ENCODE peak calls at places on chromosomes 16 and 17, in seven cellular contexts. One of them, this sample, is unnamed. For H3K4me1, the result is how much of the 10 kb centered on the place peaks cover.

GRCh38 chr16:50359626-50360025 is 9.2 kb downstream of the BRD7 start:
- DNase-seq in K562: no peak
- DNase-seq in GM12878: no peak
- DNase-seq in SK-N-SH: no peak
- DNase-seq in H1: no peak
- DNase-seq in HepG2: no peak
- DNase-seq in HCT116: no peak
- DNase-seq in this sample: no peak

GRCh38 chr17:1241904-1242303 is 28.3 kb upstream of the BHLHA9 start:
- DNase-seq in SK-N-SH: peak
- DNase-seq in K562: no peak
- DNase-seq in GM12878: no peak
- DNase-seq in HCT116: no peak
- DNase-seq in HepG2: no peak
- DNase-seq in H1: no peak
- DNase-seq in this sample: no peak

GRCh38 chr17:37305406-37305905 is 70.3 kb upstream of the C17orf78 start:
- DNase-seq in HCT116: no peak
- DNase-seq in GM12878: no peak
- DNase-seq in HepG2: no peak
- DNase-seq in K562: no peak
- DNase-seq in H1: no peak
- DNase-seq in SK-N-SH: no peak
- DNase-seq in this sample: no peak

GRCh38 chr16:48162839-48163410 is 7.1 kb upstream of the ABCC12 start:
- DNase-seq in GM12878: no peak
- DNase-seq in K562: no peak
- DNase-seq in H1: no peak
- DNase-seq in HCT116: no peak
- DNase-seq in HepG2: no peak
- DNase-seq in SK-N-SH: no peak
- DNase-seq in this sample: no peak

GRCh38 chr17:46733837-46734516 is 84.5 kb downstream of the WNT3 start:
- DNase-seq in GM12878: no peak
- DNase-seq in K562: no peak
- DNase-seq in HCT116: no peak
- DNase-seq in HepG2: no peak
- DNase-seq in H1: no peak
- DNase-seq in SK-N-SH: no peak
- DNase-seq in this sample: no peak

GRCh38 chr16:19883296-19883951 is 1.2 kb downstream of the GPRC5B start:
- DNase-seq in HepG2: no peak
- DNase-seq in HCT116: no peak
- DNase-seq in H1: no peak
- DNase-seq in SK-N-SH: peak
- DNase-seq in GM12878: no peak
- DNase-seq in K562: peak
- DNase-seq in this sample: no peak

GRCh38 chr16:20621406-20621805 is 45.2 kb upstream of the ACSM2B start:
- DNase-seq in GM12878: no peak
- DNase-seq in K562: no peak
- DNase-seq in SK-N-SH: no peak
- DNase-seq in HCT116: no peak
- DNase-seq in H1: no peak
- DNase-seq in HepG2: no peak
- DNase-seq in this sample: no peak

GRCh38 chr16:71808593-71809449 is at the start of gene AP1G1:
- DNase-seq in HCT116: peak
- DNase-seq in SK-N-SH: peak
- DNase-seq in H1: peak
- DNase-seq in HepG2: peak
- DNase-seq in GM12878: peak
- DNase-seq in K562: peak
- DNase-seq in this sample: peak

GRCh38 chr17:42365136-42365535 is 23.1 kb downstream of the STAT3 start:
- DNase-seq in H1: no peak
- DNase-seq in GM12878: no peak
- DNase-seq in SK-N-SH: no peak
- DNase-seq in HepG2: no peak
- DNase-seq in HCT116: no peak
- DNase-seq in K562: peak
- DNase-seq in this sample: no peak

GRCh38 chr17:43468746-43469544 is 14.8 kb upstream of the DHX8 start:
- DNase-seq in HepG2: peak
- DNase-seq in K562: no peak
- DNase-seq in H1: no peak
- DNase-seq in GM12878: no peak
- DNase-seq in HCT116: peak
- DNase-seq in SK-N-SH: no peak
- DNase-seq in this sample: no peak

GRCh38 chr17:9239821-9240658 is 218.7 kb downstream of the NTN1 start:
- DNase-seq in SK-N-SH: peak
- DNase-seq in K562: peak
- DNase-seq in HCT116: peak
- DNase-seq in GM12878: no peak
- DNase-seq in HepG2: no peak
- DNase-seq in H1: no peak
- DNase-seq in this sample: no peak

GRCh38 chr16:10265770-10266615 is 83.8 kb upstream of the GRIN2A start:
- DNase-seq in HCT116: no peak
- DNase-seq in GM12878: no peak
- DNase-seq in K562: no peak
- DNase-seq in H1: no peak
- DNase-seq in HepG2: peak
- DNase-seq in SK-N-SH: no peak
- DNase-seq in this sample: no peak

GRCh38 chr17:20089795-20090547 is 80.8 kb downstream of the SPECC1 start:
- DNase-seq in SK-N-SH: no peak
- DNase-seq in GM12878: no peak
- DNase-seq in HCT116: no peak
- DNase-seq in HepG2: no peak
- DNase-seq in H1: no peak
- DNase-seq in K562: no peak
- DNase-seq in this sample: no peak

GRCh38 chr16:180921-181667 is 835 bp downstream of the HBQ1 start:
- DNase-seq in H1: peak
- DNase-seq in HepG2: peak
- DNase-seq in SK-N-SH: peak
- DNase-seq in HCT116: peak
- DNase-seq in GM12878: peak
- DNase-seq in K562: peak
- DNase-seq in this sample: peak

GRCh38 chr16:11218324-11218962 is 37.6 kb downstream of the SOCS1 start:
- DNase-seq in H1: no peak
- DNase-seq in HCT116: no peak
- DNase-seq in K562: no peak
- DNase-seq in GM12878: no peak
- DNase-seq in SK-N-SH: no peak
- DNase-seq in HepG2: no peak
- DNase-seq in this sample: no peak

GRCh38 chr16:11374255-11374654 is 29.0 kb downstream of the RMI2 start:
- DNase-seq in HCT116: no peak
- DNase-seq in H1: no peak
- DNase-seq in SK-N-SH: no peak
- DNase-seq in HepG2: no peak
- DNase-seq in GM12878: no peak
- DNase-seq in K562: no peak
- DNase-seq in this sample: no peak

GRCh38 chr16:2955779-2956565 is 8.1 kb upstream of the KREMEN2 start:
- DNase-seq in H1: no peak
- DNase-seq in HCT116: no peak
- DNase-seq in K562: no peak
- DNase-seq in GM12878: no peak
- DNase-seq in HepG2: no peak
- DNase-seq in SK-N-SH: no peak
- DNase-seq in this sample: no peak

GRCh38 chr17:50533720-50534148 is 1.2 kb downstream of the EPN3 start:
- DNase-seq in HepG2: no peak
- DNase-seq in H1: no peak
- DNase-seq in HCT116: no peak
- DNase-seq in GM12878: no peak
- DNase-seq in K562: no peak
- DNase-seq in SK-N-SH: peak
- DNase-seq in this sample: no peak

GRCh38 chr16:88196471-88197400 is 186.0 kb upstream of the ZNF469 start:
- DNase-seq in GM12878: no peak
- DNase-seq in K562: no peak
- DNase-seq in HepG2: no peak
- DNase-seq in H1: no peak
- DNase-seq in SK-N-SH: no peak
- DNase-seq in HCT116: no peak
- DNase-seq in this sample: no peak

GRCh38 chr17:3590768-3591167 is 18.4 kb downstream of the TRPV1 start:
- DNase-seq in GM12878: no peak
- DNase-seq in K562: no peak
- DNase-seq in HCT116: no peak
- DNase-seq in HepG2: no peak
- DNase-seq in SK-N-SH: no peak
- DNase-seq in H1: no peak
- DNase-seq in this sample: no peak

GRCh38 chr17:3592216-3592860 is 16.9 kb downstream of the TRPV1 start:
- DNase-seq in GM12878: no peak
- DNase-seq in H1: no peak
- DNase-seq in SK-N-SH: no peak
- DNase-seq in HCT116: no peak
- DNase-seq in K562: no peak
- DNase-seq in HepG2: no peak
- DNase-seq in this sample: no peak

GRCh38 chr17:3589784-3590183 is 19.4 kb downstream of the TRPV1 start:
- DNase-seq in H1: no peak
- DNase-seq in SK-N-SH: no peak
- DNase-seq in K562: no peak
- DNase-seq in GM12878: no peak
- DNase-seq in HCT116: no peak
- DNase-seq in HepG2: no peak
- DNase-seq in this sample: no peak

GRCh38 chr17:3588104-3588503 is 21.1 kb downstream of the TRPV1 start:
- DNase-seq in SK-N-SH: no peak
- DNase-seq in HepG2: no peak
- DNase-seq in K562: no peak
- DNase-seq in H1: no peak
- DNase-seq in GM12878: no peak
- DNase-seq in HCT116: no peak
- DNase-seq in this sample: no peak

GRCh38 chr17:3590231-3590630 is 19.0 kb downstream of the TRPV1 start:
- DNase-seq in K562: no peak
- DNase-seq in HCT116: no peak
- DNase-seq in HepG2: no peak
- DNase-seq in SK-N-SH: no peak
- DNase-seq in GM12878: no peak
- DNase-seq in H1: no peak
- DNase-seq in this sample: no peak
- H3K4me1 ChIP-seq in K562: under half
- H3K4me1 ChIP-seq in HCT116: under half
- H3K4me1 ChIP-seq in HepG2: under half
- H3K4me1 ChIP-seq in SK-N-SH: under half
- H3K4me1 ChIP-seq in GM12878: under half
- H3K4me1 ChIP-seq in H1: under half
- H3K4me1 ChIP-seq in this sample: under half

DNA sequence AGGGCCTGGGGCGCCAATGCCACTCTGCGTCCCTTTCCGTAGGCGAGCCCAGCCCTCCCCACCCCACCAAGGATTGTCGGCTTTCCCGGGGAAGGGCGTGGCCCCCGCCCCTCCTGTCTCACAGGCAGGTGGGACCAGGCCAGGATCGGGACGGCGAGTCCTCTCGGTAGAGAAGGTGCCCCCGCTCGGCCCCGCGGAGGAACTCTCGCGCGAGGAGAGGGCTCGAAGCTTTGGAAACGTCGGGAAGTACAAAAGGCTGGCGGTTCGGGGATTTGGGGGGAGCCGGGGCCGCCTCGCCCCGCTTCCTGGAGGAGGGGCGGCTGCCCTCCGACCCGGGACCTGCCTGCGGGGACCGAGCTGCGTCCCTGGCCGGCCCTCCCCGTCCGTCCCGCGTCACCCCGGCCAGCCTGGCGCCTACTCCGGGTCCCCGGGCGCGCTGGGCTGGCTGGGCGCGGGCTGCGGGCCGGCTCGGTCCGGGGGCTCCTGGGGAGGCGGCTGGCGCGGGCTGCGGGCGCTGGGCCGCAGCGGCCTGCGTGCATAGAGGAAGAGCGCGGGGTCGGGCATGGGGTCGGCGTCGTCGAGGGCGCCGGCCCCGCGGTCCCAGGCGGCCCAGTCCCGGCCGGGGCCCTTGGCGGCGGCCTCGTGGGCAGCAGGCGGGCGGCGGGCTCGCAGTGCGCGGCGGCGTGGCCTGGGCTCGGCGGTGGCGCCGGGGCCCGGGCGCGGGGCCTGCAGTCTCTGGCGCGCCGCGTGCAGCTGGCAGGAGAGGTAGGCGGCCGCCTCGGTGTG is 12.6 kb upstream of the CLUH start:
- DNase-seq in SK-N-SH: peak
- DNase-seq in HCT116: no peak
- DNase-seq in GM12878: no peak
- DNase-seq in H1: peak
- DNase-seq in K562: no peak
- DNase-seq in HepG2: no peak
- DNase-seq in this sample: no peak
- TF ChIP-seq YY1 in SK-N-SH: no peak
- TF ChIP-seq YY1 in HCT116: no peak
- TF ChIP-seq YY1 in GM12878: no peak
- TF ChIP-seq YY1 in H1: no peak
- TF ChIP-seq YY1 in K562: no peak
- TF ChIP-seq YY1 in HepG2: no peak
- TF ChIP-seq YY1 in this sample: no peak

GRCh38 chr16:73053379-73054130 is 5.6 kb upstream of the ZFHX3 start:
- DNase-seq in GM12878: no peak
- DNase-seq in SK-N-SH: peak
- DNase-seq in K562: no peak
- DNase-seq in H1: no peak
- DNase-seq in HepG2: peak
- DNase-seq in HCT116: peak
- DNase-seq in this sample: no peak
- H3K4me1 ChIP-seq in GM12878: under half
- H3K4me1 ChIP-seq in SK-N-SH: half or more
- H3K4me1 ChIP-seq in K562: under half
- H3K4me1 ChIP-seq in H1: under half
- H3K4me1 ChIP-seq in HepG2: half or more
- H3K4me1 ChIP-seq in HCT116: half or more
- H3K4me1 ChIP-seq in this sample: under half

DNA sequence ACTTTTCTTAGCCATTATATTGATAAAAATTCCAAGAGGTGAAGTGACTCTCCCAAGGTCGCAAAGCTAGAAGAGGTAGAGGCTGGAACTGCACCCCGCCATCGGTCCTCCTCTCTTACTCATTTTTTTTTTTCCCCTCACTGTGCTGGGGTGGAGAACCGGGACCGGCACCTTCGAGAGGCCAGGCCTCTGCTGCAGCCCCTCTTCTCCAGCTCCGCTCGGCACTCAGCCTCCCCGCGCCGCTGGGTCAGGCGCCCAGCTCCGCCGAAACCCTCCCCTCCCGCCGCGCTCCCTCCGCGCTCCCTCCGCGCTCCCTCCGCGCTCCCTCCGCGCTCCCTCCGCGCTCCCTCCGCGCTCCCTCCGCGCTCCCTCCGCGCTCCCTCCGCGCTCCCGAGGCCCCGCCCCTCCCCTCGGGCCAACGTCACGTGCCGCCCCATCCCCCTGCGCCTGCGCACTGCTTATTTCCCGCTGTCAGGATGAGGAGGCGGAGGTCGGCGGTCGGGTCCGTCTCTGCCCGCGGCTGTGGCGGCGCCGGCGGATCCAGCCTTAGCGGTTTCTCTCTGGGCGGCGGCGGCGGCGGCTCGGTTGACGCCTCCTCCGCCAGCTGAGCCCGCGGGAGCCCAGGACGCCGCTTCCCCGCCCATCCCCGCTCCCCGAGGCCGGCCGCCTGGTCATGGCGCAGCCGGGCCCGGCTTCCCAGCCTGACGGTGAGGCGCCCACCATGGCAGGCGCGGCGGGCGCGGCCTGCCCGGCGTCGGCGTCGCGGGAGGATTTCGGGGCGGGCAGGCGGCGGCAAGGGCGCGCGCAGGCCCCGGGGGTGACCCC is at the start of gene RABEP1:
- DNase-seq in HepG2: peak
- DNase-seq in SK-N-SH: peak
- DNase-seq in K562: peak
- DNase-seq in HCT116: peak
- DNase-seq in GM12878: peak
- DNase-seq in H1: peak
- DNase-seq in this sample: peak
- TF ChIP-seq YY1 in HepG2: no peak
- TF ChIP-seq YY1 in SK-N-SH: no peak
- TF ChIP-seq YY1 in K562: peak
- TF ChIP-seq YY1 in HCT116: no peak
- TF ChIP-seq YY1 in GM12878: no peak
- TF ChIP-seq YY1 in H1: no peak
- TF ChIP-seq YY1 in this sample: no peak

This sample was measured in NT2/D1.